ENCODE peak calls at places on chromosomes 5 and 9, in four cellular contexts. One of them, this sample, is unnamed.

GRCh38 chr5:173472164-173472563 is 143.9 kb upstream of the STC2 start:
- DNase-seq in CD8-positive, alpha-beta T cell: no peak
- DNase-seq in GM23248: peak; percentile 96
- DNase-seq in left ventricle myocardium inferior: peak; percentile 56
- DNase-seq in this sample: peak; percentile 97

GRCh38 chr9:121568101-121568460 is 68.4 kb upstream of the GGTA1 start:
- DNase-seq in CD8-positive, alpha-beta T cell: no peak
- DNase-seq in left ventricle myocardium inferior: peak; percentile 26
- DNase-seq in GM23248: no peak
- DNase-seq in this sample: no peak

GRCh38 chr9:124814178-124814535 is 37.2 kb downstream of the OLFML2A start:
- DNase-seq in left ventricle myocardium inferior: no peak
- DNase-seq in CD8-positive, alpha-beta T cell: no peak
- DNase-seq in GM23248: no peak
- DNase-seq in this sample: no peak

GRCh38 chr5:68012429-68012828 is 203.1 kb upstream of the PIK3R1 start:
- DNase-seq in CD8-positive, alpha-beta T cell: no peak
- DNase-seq in GM23248: peak; percentile 68
- DNase-seq in left ventricle myocardium inferior: no peak
- DNase-seq in this sample: no peak

GRCh38 chr9:122145462-122145861 is 14.1 kb downstream of the NDUFA8 start:
- DNase-seq in GM23248: no peak
- DNase-seq in CD8-positive, alpha-beta T cell: no peak
- DNase-seq in left ventricle myocardium inferior: no peak
- DNase-seq in this sample: no peak

GRCh38 chr9:133771486-133772482 is 33.6 kb upstream of the SARDH start:
- DNase-seq in GM23248: no peak
- DNase-seq in CD8-positive, alpha-beta T cell: no peak
- DNase-seq in left ventricle myocardium inferior: no peak
- DNase-seq in this sample: no peak

GRCh38 chr5:31661257-31661656 is 22.3 kb downstream of the PDZD2 start:
- DNase-seq in left ventricle myocardium inferior: no peak
- DNase-seq in GM23248: no peak
- DNase-seq in CD8-positive, alpha-beta T cell: no peak
- DNase-seq in this sample: no peak

GRCh38 chr9:70601000-70601929 is 186.8 kb upstream of the KLF9 start:
- DNase-seq in left ventricle myocardium inferior: peak; percentile 98
- DNase-seq in GM23248: peak; percentile 96
- DNase-seq in CD8-positive, alpha-beta T cell: no peak
- DNase-seq in this sample: peak; percentile 99

GRCh38 chr5:178331491-178331981 is 98.9 kb upstream of the PHYKPL start:
- DNase-seq in GM23248: peak; percentile 32
- DNase-seq in CD8-positive, alpha-beta T cell: no peak
- DNase-seq in left ventricle myocardium inferior: peak; percentile 73
- DNase-seq in this sample: no peak

GRCh38 chr5:38867071-38867790 is 21.4 kb downstream of the OSMR start:
- DNase-seq in CD8-positive, alpha-beta T cell: no peak
- DNase-seq in GM23248: peak; percentile 60
- DNase-seq in left ventricle myocardium inferior: no peak
- DNase-seq in this sample: no peak

GRCh38 chr5:142323480-142324376 is 1.1 kb downstream of the SPRY4 start:
- DNase-seq in GM23248: peak; percentile 66
- DNase-seq in left ventricle myocardium inferior: peak; percentile 29
- DNase-seq in CD8-positive, alpha-beta T cell: no peak
- DNase-seq in this sample: no peak

GRCh38 chr5:140648132-140648432 is 453 bp downstream of the IK start:
- DNase-seq in CD8-positive, alpha-beta T cell: no peak
- DNase-seq in GM23248: peak; percentile 61
- DNase-seq in left ventricle myocardium inferior: no peak
- DNase-seq in this sample: no peak

GRCh38 chr5:169107316-169107715 is 193.6 kb downstream of the SLIT3 start:
- DNase-seq in GM23248: no peak
- DNase-seq in left ventricle myocardium inferior: no peak
- DNase-seq in CD8-positive, alpha-beta T cell: no peak
- DNase-seq in this sample: peak; percentile 51

GRCh38 chr9:17322882-17323864 is 188.3 kb downstream of the CNTLN start:
- DNase-seq in left ventricle myocardium inferior: no peak
- DNase-seq in GM23248: no peak
- DNase-seq in CD8-positive, alpha-beta T cell: no peak
- DNase-seq in this sample: no peak

GRCh38 chr9:133113163-133113927 is 7.7 kb downstream of the RALGDS start:
- DNase-seq in left ventricle myocardium inferior: peak; percentile 64
- DNase-seq in CD8-positive, alpha-beta T cell: no peak
- DNase-seq in GM23248: peak; percentile 45
- DNase-seq in this sample: no peak

GRCh38 chr9:88936668-88937067 is 54.6 kb upstream of the S1PR3 start:
- DNase-seq in GM23248: no peak
- DNase-seq in left ventricle myocardium inferior: no peak
- DNase-seq in CD8-positive, alpha-beta T cell: no peak
- DNase-seq in this sample: no peak

GRCh38 chr9:84271004-84271886 is 69.3 kb downstream of the SLC28A3 start:
- DNase-seq in GM23248: peak; percentile 80
- DNase-seq in left ventricle myocardium inferior: peak; percentile 41
- DNase-seq in CD8-positive, alpha-beta T cell: no peak
- DNase-seq in this sample: peak; percentile 84

GRCh38 chr5:9047932-9048331 is 497.9 kb downstream of the SEMA5A start:
- DNase-seq in GM23248: no peak
- DNase-seq in CD8-positive, alpha-beta T cell: no peak
- DNase-seq in left ventricle myocardium inferior: no peak
- DNase-seq in this sample: no peak

GRCh38 chr9:132293145-132293721 is 61.6 kb downstream of the SETX start:
- DNase-seq in CD8-positive, alpha-beta T cell: no peak
- DNase-seq in GM23248: no peak
- DNase-seq in left ventricle myocardium inferior: no peak
- DNase-seq in this sample: no peak

GRCh38 chr9:33466565-33467495 is 6.9 kb downstream of the NOL6 start:
- DNase-seq in GM23248: peak; percentile 55
- DNase-seq in CD8-positive, alpha-beta T cell: peak; percentile 42
- DNase-seq in left ventricle myocardium inferior: peak; percentile 53
- DNase-seq in this sample: peak; percentile 25

GRCh38 chr5:140821375-140822280 is at the start of gene PCDHA5:
- DNase-seq in GM23248: peak; percentile 34
- DNase-seq in left ventricle myocardium inferior: no peak
- DNase-seq in CD8-positive, alpha-beta T cell: no peak
- DNase-seq in this sample: peak; percentile 22

GRCh38 chr5:95808686-95809413 is 13.7 kb downstream of the GLRX start:
- DNase-seq in left ventricle myocardium inferior: peak; percentile 85
- DNase-seq in GM23248: peak; percentile 88
- DNase-seq in CD8-positive, alpha-beta T cell: peak; percentile 54
- DNase-seq in this sample: peak; percentile 74
- H3K4me3 ChIP-seq in left ventricle myocardium inferior: peak overlapping the region; percentile 51
- H3K4me3 ChIP-seq in GM23248: peak overlapping the region; percentile 19
- H3K4me3 ChIP-seq in CD8-positive, alpha-beta T cell: peak overlapping the region; percentile 9
- H3K4me3 ChIP-seq in this sample: no peak overlapping the region

GRCh38 chr9:6656901-6657300 is 11.4 kb upstream of the GLDC start:
- DNase-seq in GM23248: no peak
- DNase-seq in CD8-positive, alpha-beta T cell: no peak
- DNase-seq in left ventricle myocardium inferior: no peak
- DNase-seq in this sample: no peak
- H3K36me3 ChIP-seq in GM23248: no peaks in the 10 kb centered on the region
- H3K36me3 ChIP-seq in CD8-positive, alpha-beta T cell: no peaks in the 10 kb centered on the region
- H3K36me3 ChIP-seq in left ventricle myocardium inferior: no peaks in the 10 kb centered on the region
- H3K36me3 ChIP-seq in this sample: no peaks in the 10 kb centered on the region

GRCh38 chr9:111627260-111627963 is 3.7 kb upstream of the DNAJC25 start:
- DNase-seq in CD8-positive, alpha-beta T cell: no peak
- DNase-seq in GM23248: no peak
- DNase-seq in left ventricle myocardium inferior: no peak
- DNase-seq in this sample: no peak
- H3K27ac ChIP-seq in CD8-positive, alpha-beta T cell: no peak overlapping the region
- H3K27ac ChIP-seq in GM23248: no peak overlapping the region
- H3K27ac ChIP-seq in left ventricle myocardium inferior: no peak overlapping the region
- H3K27ac ChIP-seq in this sample: no peak overlapping the region

DNA sequence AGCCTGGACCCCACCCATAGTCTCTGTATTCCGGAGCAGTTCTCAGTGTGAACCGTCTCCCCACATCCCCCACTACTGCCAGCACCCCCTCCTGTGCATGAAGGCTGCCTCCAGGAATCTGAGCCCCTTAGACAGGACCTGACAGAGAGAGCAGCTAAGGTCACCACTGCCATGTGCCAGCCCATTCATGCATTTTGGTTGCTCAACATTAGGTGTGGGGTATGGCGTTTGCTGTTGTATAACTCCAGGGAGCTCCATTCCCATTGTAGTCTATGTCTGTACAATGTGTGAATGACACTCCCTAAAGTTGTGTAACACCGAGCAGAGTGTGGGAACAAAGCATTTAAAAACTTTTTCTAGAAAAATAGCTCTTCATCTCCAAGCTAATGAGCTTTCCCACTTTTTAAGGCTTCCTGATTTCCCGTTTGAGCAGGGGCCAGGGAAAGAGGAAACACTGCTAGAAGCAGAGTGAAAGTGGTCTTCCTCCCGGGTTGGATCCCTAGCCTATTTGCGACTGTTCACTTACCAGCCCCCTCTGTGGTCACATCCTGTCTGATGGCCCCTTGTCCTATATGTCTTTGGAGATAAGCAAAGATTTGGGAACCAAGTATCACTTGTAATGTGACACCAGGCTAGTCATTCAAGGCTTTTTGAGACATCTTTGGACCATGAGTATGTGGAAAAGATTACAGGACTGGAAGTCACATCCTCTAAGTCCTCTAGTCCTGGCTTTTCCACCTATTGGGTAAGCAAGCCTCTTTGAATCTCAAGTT is 5.9 kb downstream of the DNAJB5 start:
- DNase-seq in left ventricle myocardium inferior: no peak
- DNase-seq in CD8-positive, alpha-beta T cell: no peak
- DNase-seq in GM23248: peak; percentile 87
- DNase-seq in this sample: no peak
- H3K4me3 ChIP-seq in left ventricle myocardium inferior: peak overlapping the region; percentile 88
- H3K4me3 ChIP-seq in CD8-positive, alpha-beta T cell: no peak overlapping the region
- H3K4me3 ChIP-seq in GM23248: no peak overlapping the region
- H3K4me3 ChIP-seq in this sample: no peak overlapping the region